ENCODE peak calls at places on chromosome 20, in five cellular contexts. X is WTC11, E is NB4, V is SK-N-SH, O is H1. K is an unnamed sample.

GRCh38 chr20:64216910-64217309 is 38.6 kb upstream of the PCMTD2 start:
- DNase-seq in X (no peak), E (no peak), V (no peak), O (no peak), K (no peak)

GRCh38 chr20:1265226-1265915 is 723 bp upstream of the SNPH start:
- DNase-seq in X (no peak), E (no peak), V (no peak), O (no peak), K (no peak)

GRCh38 chr20:64010711-64011237 is 25.2 kb upstream of the C20orf204 start:
- DNase-seq in X (no peak), E (no peak), V (no peak), O (no peak), K (no peak)

GRCh38 chr20:821083-822065 is 12.1 kb upstream of the FAM110A start:
- DNase-seq in X (no peak), E (no peak), V (no peak), O (no peak), K (no peak)

GRCh38 chr20:6637160-6637579 is 130.3 kb upstream of the BMP2 start:
- DNase-seq in X (no peak), E (no peak), V (no peak), O (no peak), K (no peak)

GRCh38 chr20:21615617-21616080 is 89.8 kb upstream of the PAX1 start:
- DNase-seq in X (peak; percentile 81), E (peak; percentile 69), V (peak; percentile 70), O (peak; percentile 34), K (peak; percentile 39)

GRCh38 chr20:47417245-47418060 is 61.0 kb upstream of the ZMYND8 start:
- DNase-seq in X (no peak), E (peak; percentile 47), V (no peak), O (no peak), K (no peak)

GRCh38 chr20:57076202-57076651 is 190.2 kb downstream of the BMP7 start:
- DNase-seq in X (no peak), E (peak; percentile 94), V (no peak), O (no peak), K (no peak)

GRCh38 chr20:58102744-58103516 is 125.5 kb downstream of the ANKRD60 start:
- DNase-seq in X (no peak), E (no peak), V (no peak), O (no peak), K (no peak)

GRCh38 chr20:36540551-36541211 is 638 bp upstream of the MYL9 start:
- DNase-seq in X (no peak), E (peak; percentile 25), V (no peak), O (no peak), K (no peak)

GRCh38 chr20:45354423-45355208 is 6.4 kb upstream of the SDC4 start:
- DNase-seq in X (no peak), E (no peak), V (no peak), O (no peak), K (no peak)

GRCh38 chr20:14866841-14867514 is 529.6 kb upstream of the FLRT3 start:
- DNase-seq in X (no peak), E (no peak), V (no peak), O (no peak), K (no peak)

GRCh38 chr20:33622705-33623390 is 39.3 kb upstream of the C20orf144 start:
- DNase-seq in X (no peak), E (no peak), V (no peak), O (no peak), K (no peak)

GRCh38 chr20:24979036-24979960 is 13.3 kb downstream of the APMAP start:
- DNase-seq in X (no peak), E (no peak), V (no peak), O (no peak), K (no peak)

GRCh38 chr20:3222635-3223600 is 13.6 kb downstream of the ITPA start:
- DNase-seq in X (no peak), E (no peak), V (no peak), O (no peak), K (no peak)

GRCh38 chr20:58547527-58548475 is 32.6 kb upstream of the APCDD1L start:
- DNase-seq in X (no peak), E (no peak), V (no peak), O (no peak), K (peak; percentile 49)

GRCh38 chr20:48825551-48825885 is 2.3 kb downstream of the PREX1 start:
- DNase-seq in X (no peak), E (no peak), V (no peak), O (no peak), K (no peak)

GRCh38 chr20:48148916-48149672 is 363.8 kb upstream of the SULF2 start:
- DNase-seq in X (no peak), E (peak; percentile 21), V (no peak), O (no peak), K (no peak)

GRCh38 chr20:44129996-44130718 is 56.8 kb downstream of the JPH2 start:
- DNase-seq in X (no peak), E (no peak), V (no peak), O (no peak), K (no peak)
- TF ChIP-seq MAX in X (no peak), E (no peak), V (no peak), O (no peak), K (no peak)

DNA sequence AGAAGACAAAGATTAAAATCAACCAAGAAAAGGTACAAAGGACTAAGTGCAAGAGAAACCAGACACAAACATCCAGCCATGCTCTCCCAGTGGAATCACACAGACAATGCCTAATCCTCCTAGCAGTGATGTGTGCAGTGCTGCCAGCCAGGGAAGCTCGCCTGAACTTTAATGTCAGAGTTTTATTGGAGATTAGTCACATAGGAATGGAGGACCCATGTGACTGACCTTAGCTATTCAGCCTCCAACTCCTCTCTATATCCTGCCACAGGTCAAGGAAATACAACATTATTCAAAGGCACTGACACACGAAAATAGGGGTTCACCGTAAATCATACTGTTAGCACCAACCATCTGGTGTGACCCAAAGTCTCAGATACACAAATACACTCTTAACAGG is 684.6 kb downstream of the DOK5 start:
- DNase-seq in X (no peak), E (no peak), V (no peak), O (no peak), K (no peak)
- TF ChIP-seq MAX in X (no peak), E (no peak), V (no peak), O (no peak), K (no peak)

GRCh38 chr20:50580842-50581544 is 70.8 kb downstream of the PTPN1 start:
- DNase-seq in X (no peak), E (no peak), V (no peak), O (no peak), K (no peak)

GRCh38 chr20:50579511-50579910 is 69.3 kb downstream of the PTPN1 start:
- DNase-seq in X (no peak), E (no peak), V (no peak), O (no peak), K (no peak)

GRCh38 chr20:50582092-50582491 is 71.9 kb downstream of the PTPN1 start:
- DNase-seq in X (no peak), E (no peak), V (no peak), O (no peak), K (no peak)

GRCh38 chr20:50578778-50579165 is 68.6 kb downstream of the PTPN1 start:
- DNase-seq in X (no peak), E (no peak), V (no peak), O (no peak), K (no peak)

DNA sequence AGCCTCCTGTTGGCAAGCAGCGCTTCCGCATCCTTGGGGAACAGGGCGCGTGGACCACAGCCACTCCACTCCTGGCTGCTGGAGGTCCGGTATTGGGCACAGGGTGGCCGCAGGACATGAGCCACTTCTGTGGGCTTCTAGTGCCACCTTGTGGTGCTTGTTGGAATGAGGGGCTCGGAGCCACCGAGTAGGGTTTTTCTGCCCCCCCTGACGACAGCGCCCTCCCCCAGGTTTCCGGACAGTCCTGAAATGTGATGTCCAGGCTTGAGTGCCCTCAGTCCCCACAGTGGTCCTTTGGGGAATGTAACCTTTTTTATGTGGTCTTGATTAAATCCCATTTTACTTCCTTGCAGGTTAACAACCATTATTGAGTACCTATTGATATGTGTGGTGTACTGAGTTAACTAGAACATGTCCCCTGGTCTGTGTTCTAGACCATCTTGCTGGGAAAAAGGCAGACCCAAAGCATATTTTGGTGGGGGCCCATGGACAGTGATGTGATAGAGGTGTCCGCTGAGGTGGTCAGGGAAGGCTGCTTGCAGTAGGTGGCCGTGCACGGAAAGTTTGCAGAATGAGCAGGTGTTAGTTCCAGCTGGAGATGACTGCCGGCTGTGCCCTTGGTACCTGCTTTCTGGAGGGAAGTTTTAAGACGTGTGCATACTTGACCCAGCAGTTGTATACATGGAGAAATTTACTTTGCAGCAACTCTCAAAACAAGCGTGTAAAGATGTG is 70.0 kb downstream of the PTPN1 start:
- DNase-seq in X (peak; percentile 83), E (peak; percentile 64), V (peak; percentile 92), O (no peak), K (peak; percentile 62)
- TF ChIP-seq MAX in X (no peak), E (no peak), V (no peak), O (no peak), K (no peak)

GRCh38 chr20:41204304-41205265 is 67.2 kb downstream of the PLCG1 start:
- DNase-seq in X (no peak), E (no peak), V (no peak), O (no peak), K (no peak)
- TF ChIP-seq MAX in X (no peak), E (no peak), V (no peak), O (no peak), K (no peak)

GRCh38 chr20:10611357-10611756 is 62.4 kb downstream of the JAG1 start:
- DNase-seq in X (peak; percentile 78), E (peak; percentile 51), V (peak; percentile 38), O (no peak), K (peak; percentile 41)
- TF ChIP-seq MAX in X (no peak), E (no peak), V (no peak), O (no peak), K (no peak)

GRCh38 chr20:37556538-37556937 is 28.9 kb upstream of the BLCAP start:
- DNase-seq in X (no peak), E (no peak), V (no peak), O (no peak), K (no peak)
- TF ChIP-seq MAX in X (no peak), E (no peak), V (no peak), O (no peak), K (no peak)

K was measured in endothelial cell of umbilical vein.